ENCODE peak calls at places on chromosome 9, in nine cellular contexts. A, R, B, Y, Q, C, W, G and O are unnamed samples.

GRCh38 chr9:95506438-95506691 is 10.4 kb downstream of the PTCH1 start:
- DNase-seq in G (peak), Y (no peak), C (no peak), W (peak), A (no peak), Q (peak), B (no peak), R (no peak), O (peak)

GRCh38 chr9:118640836-118641557 is 728.2 kb downstream of the BRINP1 start:
- DNase-seq in A (no peak), C (no peak), Y (no peak), R (no peak), G (no peak), B (no peak), Q (no peak), W (no peak), O (no peak)

GRCh38 chr9:132042324-132042723 is 37.3 kb downstream of the MED27 start:
- DNase-seq in B (no peak), C (peak), W (no peak), A (no peak), R (no peak), G (no peak), Q (no peak), Y (no peak), O (peak)

GRCh38 chr9:113853333-113853732 is 22.8 kb upstream of the ZNF618 start:
- DNase-seq in B (no peak), G (no peak), A (no peak), Q (no peak), Y (no peak), W (no peak), R (no peak), C (no peak), O (no peak)

GRCh38 chr9:137276757-137277328 is 683 bp upstream of the TOR4A start:
- DNase-seq in R (no peak), C (no peak), W (peak), B (no peak), G (peak), Q (peak), A (peak), Y (no peak), O (peak)

GRCh38 chr9:129482521-129483466 is 138.1 kb downstream of the C9orf50 start:
- DNase-seq in A (peak), Q (peak), Y (peak), G (peak), R (peak), W (peak), B (no peak), C (no peak), O (peak)

GRCh38 chr9:71004196-71004595 is 117.2 kb downstream of the TRPM3 start:
- DNase-seq in W (no peak), G (no peak), Y (no peak), C (no peak), B (no peak), R (no peak), Q (no peak), A (no peak), O (peak)

GRCh38 chr9:109473329-109473728 is 24.8 kb downstream of the PTPN3 start:
- DNase-seq in W (no peak), C (no peak), B (no peak), A (no peak), Y (no peak), Q (peak), R (no peak), G (no peak), O (no peak)

GRCh38 chr9:69433426-69433825 is 108.4 kb downstream of the ENTREP1 start:
- DNase-seq in Q (no peak), A (no peak), Y (no peak), B (no peak), C (no peak), G (no peak), R (no peak), W (no peak), O (no peak)